ENCODE peak calls at places on chromosomes 12 and 14, in ten cellular contexts. G is HFF-Myc, M is A673, R is BE2C, K is GM20000, I is foreskin keratinocyte, N is Panc1, W is ovary, L is GM23338, X is IMR-90. B is an unnamed sample.

GRCh38 chr12:18054925-18055324 is 35.1 kb downstream of the RERGL start:
- DNase-seq in W (no peak), I (no peak), R (no peak), K (no peak), N (no peak), M (peak; percentile 32), G (no peak), L (no peak), X (no peak), B (no peak)

GRCh38 chr12:31820832-31821231 is 92.0 kb upstream of the AMN1 start:
- DNase-seq in K (no peak), I (no peak), R (no peak), X (no peak), G (no peak), M (no peak), N (no peak), L (no peak), W (no peak), B (no peak)

GRCh38 chr14:74618078-74618952 is 6.3 kb upstream of the LTBP2 start:
- DNase-seq in N (no peak), L (no peak), W (no peak), M (peak; percentile 80), R (no peak), I (peak; percentile 93), G (peak; percentile 77), X (peak; percentile 74), K (no peak), B (peak; percentile 83)

GRCh38 chr14:38291681-38292459 is 36.0 kb upstream of the CLEC14A start:
- DNase-seq in K (no peak), R (no peak), W (no peak), I (no peak), G (no peak), N (no peak), L (no peak), M (no peak), X (peak; percentile 34), B (peak; percentile 39)

GRCh38 chr12:115983226-115983798 is 294.2 kb downstream of the MED13L start:
- DNase-seq in N (no peak), M (peak; percentile 42), G (no peak), L (peak; percentile 79), W (no peak), R (peak; percentile 53), X (no peak), K (no peak), I (peak; percentile 6), B (no peak)

GRCh38 chr14:29242755-29243340 is 476.3 kb downstream of the FOXG1 start:
- DNase-seq in K (no peak), G (no peak), X (peak; percentile 8), R (no peak), N (no peak), W (no peak), L (no peak), I (no peak), M (peak; percentile 87), B (peak; percentile 73)

GRCh38 chr14:28245216-28245615 is 521.4 kb upstream of the FOXG1 start:
- DNase-seq in W (no peak), R (no peak), M (no peak), L (no peak), G (no peak), X (no peak), N (no peak), K (no peak), I (no peak), B (no peak)

GRCh38 chr14:55274760-55275159 is 3.5 kb downstream of the FBXO34 start:
- DNase-seq in L (no peak), K (no peak), M (peak; percentile 44), R (no peak), X (peak; percentile 84), G (no peak), W (no peak), I (peak; percentile 15), N (no peak), B (peak; percentile 70)

GRCh38 chr12:47156167-47156736 is 76.5 kb upstream of the AMIGO2 start:
- DNase-seq in I (peak; percentile 6), R (no peak), M (no peak), L (no peak), X (peak; percentile 52), K (no peak), G (no peak), N (no peak), W (peak; percentile 58), B (peak; percentile 77)

GRCh38 chr12:129190827-129191226 is 337.5 kb downstream of the GLT1D1 start:
- DNase-seq in X (no peak), K (no peak), I (no peak), N (no peak), G (no peak), M (no peak), L (peak; percentile 57), W (no peak), R (no peak), B (no peak)

GRCh38 chr14:72666610-72667009 is 227.3 kb downstream of the DPF3 start:
- DNase-seq in X (peak; percentile 89), R (no peak), I (peak; percentile 96), W (no peak), G (no peak), M (no peak), N (no peak), K (no peak), L (no peak), B (peak; percentile 61)

GRCh38 chr14:96156804-96157760 is 47.6 kb upstream of the BDKRB2 start:
- DNase-seq in W (no peak), I (no peak), G (no peak), X (no peak), R (peak; percentile 67), N (no peak), K (no peak), L (no peak), M (no peak), B (no peak)

GRCh38 chr12:52969828-52970569 is 21.1 kb downstream of the KRT18 start:
- DNase-seq in X (no peak), L (no peak), G (no peak), M (no peak), K (no peak), I (no peak), N (no peak), W (no peak), R (no peak), B (no peak)

GRCh38 chr14:46197856-46198255 is 453.7 kb downstream of the RPL10L start:
- DNase-seq in M (no peak), N (no peak), G (no peak), X (no peak), R (peak; percentile 5), W (no peak), L (peak; percentile 36), K (no peak), I (peak; percentile 2), B (no peak)

GRCh38 chr12:7108042-7108927 is 729 bp downstream of the C1RL start:
- DNase-seq in N (no peak), R (no peak), K (peak; percentile 87), M (no peak), X (peak; percentile 70), G (no peak), L (peak; percentile 92), I (peak; percentile 76), W (peak; percentile 86), B (peak; percentile 78)

GRCh38 chr12:2052861-2053674 is at the start of gene CACNA1C:
- DNase-seq in K (peak; percentile 67), X (peak; percentile 66), W (peak; percentile 79), R (peak; percentile 64), L (peak; percentile 71), I (peak; percentile 38), N (no peak), M (peak; percentile 71), G (no peak), B (peak; percentile 66)

GRCh38 chr12:106341086-106341879 is 16.3 kb upstream of the POLR3B start:
- DNase-seq in R (no peak), N (no peak), L (no peak), G (no peak), X (peak; percentile 19), M (no peak), W (no peak), I (no peak), K (no peak), B (no peak)

GRCh38 chr12:22624573-22624907 is 431 bp upstream of the ETNK1 start:
- DNase-seq in X (no peak), L (no peak), N (no peak), G (no peak), K (no peak), M (no peak), W (no peak), I (no peak), R (no peak), B (no peak)

GRCh38 chr12:95385246-95385645 is 88.7 kb upstream of the METAP2 start:
- DNase-seq in N (no peak), X (peak; percentile 8), I (no peak), L (peak; percentile 12), K (no peak), G (peak; percentile 7), R (no peak), W (peak; percentile 54), M (no peak), B (peak; percentile 85)
- TF ChIP-seq CTCF in N (no peak), X (no peak), I (no peak), L (no peak), K (no peak), G (no peak), R (no peak), W (no peak), M (no peak), B (peak; percentile 16)

GRCh38 chr14:86640288-86640687 is 1110.3 kb downstream of the FLRT2 start:
- DNase-seq in K (no peak), I (no peak), W (no peak), G (no peak), X (no peak), N (no peak), R (no peak), L (peak; percentile 3), M (peak; percentile 19), B (no peak)
- TF ChIP-seq CTCF in K (no peak), I (no peak), W (no peak), G (no peak), X (no peak), N (no peak), R (no peak), L (peak; percentile 17), M (peak; percentile 10), B (no peak)

DNA sequence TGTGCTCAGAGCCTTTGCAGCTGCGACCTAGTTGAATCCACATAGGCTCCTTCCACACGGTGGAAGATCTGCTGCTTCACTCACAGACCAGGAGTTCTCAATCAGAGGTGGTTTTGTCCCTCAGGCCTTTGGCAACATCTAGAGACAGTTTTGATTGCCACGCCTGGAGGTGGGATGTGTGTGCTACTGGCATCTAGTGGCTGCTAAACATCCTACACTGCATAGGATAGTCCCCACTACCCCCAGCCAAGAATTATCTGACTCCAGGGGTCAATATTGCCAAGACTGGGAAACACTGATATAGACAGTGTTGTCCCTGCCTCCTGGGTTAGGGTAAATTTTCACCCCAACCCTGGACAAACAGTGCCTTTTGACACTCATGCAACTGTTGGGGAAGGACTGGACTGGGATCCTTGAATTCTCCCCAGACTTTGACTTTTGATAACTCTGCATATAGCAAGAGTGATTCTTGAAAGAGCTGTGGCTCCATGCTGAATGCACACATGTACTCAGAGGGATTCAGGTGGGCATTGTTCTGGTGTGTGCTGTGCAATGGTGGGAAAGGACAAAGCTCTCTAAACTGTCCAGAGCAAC is 39.8 kb downstream of the BAZ2A start:
- DNase-seq in X (peak; percentile 17), G (no peak), M (peak; percentile 48), L (peak; percentile 67), N (peak; percentile 20), I (no peak), K (peak; percentile 49), W (no peak), R (peak; percentile 59), B (peak; percentile 64)
- TF ChIP-seq CTCF in X (peak; percentile 43), G (peak; percentile 49), M (peak; percentile 61), L (peak; percentile 76), N (peak; percentile 77), I (peak; percentile 63), K (peak; percentile 24), W (no peak), R (peak; percentile 81), B (peak; percentile 78)

GRCh38 chr12:40312982-40313576 is 88.3 kb downstream of the LRRK2 start:
- DNase-seq in N (no peak), L (peak; percentile 21), G (no peak), R (no peak), K (no peak), M (peak; percentile 18), X (peak; percentile 31), I (no peak), W (no peak), B (peak; percentile 70)
- TF ChIP-seq CTCF in N (peak; percentile 57), L (no peak), G (no peak), R (peak; percentile 35), K (no peak), M (peak; percentile 72), X (peak; percentile 77), I (peak; percentile 84), W (no peak), B (peak; percentile 68)